ENCODE peak calls at places on chromosomes 7 and 10, in four cellular contexts. One of them, this sample, is unnamed.

GRCh38 chr7:109552017-109552416 is 982.3 kb downstream of the DNAJB9 start:
- DNase-seq in SK-N-SH: no peak
- DNase-seq in K562: no peak
- DNase-seq in H1: no peak
- DNase-seq in this sample: no peak

GRCh38 chr7:73612598-73613269 is 11.6 kb downstream of the MLXIPL start:
- DNase-seq in H1: no peak
- DNase-seq in SK-N-SH: no peak
- DNase-seq in K562: peak
- DNase-seq in this sample: no peak

GRCh38 chr7:96996111-96996936 is 9.0 kb upstream of the DLX6 start:
- DNase-seq in K562: no peak
- DNase-seq in SK-N-SH: no peak
- DNase-seq in H1: peak
- DNase-seq in this sample: no peak

GRCh38 chr7:129163875-129164544 is 19.5 kb downstream of the TSPAN33 start:
- DNase-seq in K562: peak
- DNase-seq in SK-N-SH: peak
- DNase-seq in H1: no peak
- DNase-seq in this sample: no peak

GRCh38 chr10:114879541-114880158 is 58.1 kb downstream of the FHIP2A start:
- DNase-seq in K562: peak
- DNase-seq in SK-N-SH: peak
- DNase-seq in H1: peak
- DNase-seq in this sample: peak

GRCh38 chr10:50421026-50421719 is 169.9 kb upstream of the ASAH2 start:
- DNase-seq in K562: peak
- DNase-seq in SK-N-SH: peak
- DNase-seq in H1: peak
- DNase-seq in this sample: no peak

GRCh38 chr7:80135306-80136104 is 874 bp downstream of the GNAI1 start:
- DNase-seq in K562: no peak
- DNase-seq in SK-N-SH: no peak
- DNase-seq in H1: no peak
- DNase-seq in this sample: no peak

GRCh38 chr7:33334349-33334748 is 205.0 kb downstream of the BBS9 start:
- DNase-seq in H1: no peak
- DNase-seq in SK-N-SH: peak
- DNase-seq in K562: no peak
- DNase-seq in this sample: no peak

GRCh38 chr7:121433775-121434174 is 37.7 kb upstream of the FAM3C start:
- DNase-seq in SK-N-SH: no peak
- DNase-seq in H1: no peak
- DNase-seq in K562: no peak
- DNase-seq in this sample: no peak

GRCh38 chr7:32428546-32428945 is 61.6 kb downstream of the LSM5 start:
- DNase-seq in H1: peak
- DNase-seq in K562: no peak
- DNase-seq in SK-N-SH: peak
- DNase-seq in this sample: no peak

GRCh38 chr10:62959553-62959952 is 143.4 kb upstream of the EGR2 start:
- DNase-seq in H1: no peak
- DNase-seq in K562: no peak
- DNase-seq in SK-N-SH: no peak
- DNase-seq in this sample: no peak

GRCh38 chr10:13787015-13787421 is 200.3 kb downstream of the PRPF18 start:
- DNase-seq in SK-N-SH: no peak
- DNase-seq in K562: no peak
- DNase-seq in H1: no peak
- DNase-seq in this sample: no peak

GRCh38 chr10:9823268-9823930 is 1194.3 kb upstream of the CELF2 start:
- DNase-seq in SK-N-SH: no peak
- DNase-seq in H1: no peak
- DNase-seq in K562: no peak
- DNase-seq in this sample: no peak

GRCh38 chr10:88122571-88122970 is 259.1 kb downstream of the PTEN start:
- DNase-seq in K562: no peak
- DNase-seq in SK-N-SH: no peak
- DNase-seq in H1: no peak
- DNase-seq in this sample: no peak

GRCh38 chr10:88120075-88120474 is 256.6 kb downstream of the PTEN start:
- DNase-seq in H1: no peak
- DNase-seq in K562: no peak
- DNase-seq in SK-N-SH: no peak
- DNase-seq in this sample: peak

GRCh38 chr10:88118769-88119559 is 255.5 kb downstream of the PTEN start:
- DNase-seq in SK-N-SH: no peak
- DNase-seq in H1: no peak
- DNase-seq in K562: no peak
- DNase-seq in this sample: no peak

GRCh38 chr10:88122145-88122544 is 258.7 kb downstream of the PTEN start:
- DNase-seq in K562: no peak
- DNase-seq in H1: no peak
- DNase-seq in SK-N-SH: no peak
- DNase-seq in this sample: no peak

GRCh38 chr10:88120599-88121333 is 257.3 kb downstream of the PTEN start:
- DNase-seq in K562: no peak
- DNase-seq in H1: no peak
- DNase-seq in SK-N-SH: no peak
- DNase-seq in this sample: peak
- TF ChIP-seq POLR2AphosphoS5 in K562: no peak
- TF ChIP-seq POLR2AphosphoS5 in H1: no peak
- TF ChIP-seq POLR2AphosphoS5 in SK-N-SH: no peak
- TF ChIP-seq POLR2AphosphoS5 in this sample: no peak

GRCh38 chr10:548212-548897 is 141.1 kb downstream of the DIP2C start:
- DNase-seq in H1: no peak
- DNase-seq in SK-N-SH: peak
- DNase-seq in K562: no peak
- DNase-seq in this sample: no peak

GRCh38 chr10:546451-546850 is 143.0 kb downstream of the DIP2C start:
- DNase-seq in SK-N-SH: no peak
- DNase-seq in H1: no peak
- DNase-seq in K562: no peak
- DNase-seq in this sample: no peak

GRCh38 chr10:546971-547590 is 142.4 kb downstream of the DIP2C start:
- DNase-seq in K562: no peak
- DNase-seq in H1: no peak
- DNase-seq in SK-N-SH: peak
- DNase-seq in this sample: no peak

GRCh38 chr10:549391-549790 is 140.1 kb downstream of the DIP2C start:
- DNase-seq in K562: no peak
- DNase-seq in SK-N-SH: no peak
- DNase-seq in H1: no peak
- DNase-seq in this sample: no peak

GRCh38 chr10:547591-548081 is 141.8 kb downstream of the DIP2C start:
- DNase-seq in K562: no peak
- DNase-seq in H1: no peak
- DNase-seq in SK-N-SH: peak
- DNase-seq in this sample: no peak
- TF ChIP-seq GABPA in K562: no peak
- TF ChIP-seq GABPA in H1: no peak
- TF ChIP-seq GABPA in SK-N-SH: no peak
- TF ChIP-seq GABPA in this sample: no peak

GRCh38 chr7:2520808-2521146 is 1.2 kb downstream of the LFNG start:
- DNase-seq in SK-N-SH: no peak
- DNase-seq in K562: no peak
- DNase-seq in H1: no peak
- DNase-seq in this sample: no peak

GRCh38 chr7:2518101-2518500 is 1.5 kb upstream of the LFNG start:
- DNase-seq in SK-N-SH: no peak
- DNase-seq in H1: no peak
- DNase-seq in K562: no peak
- DNase-seq in this sample: no peak

GRCh38 chr7:2518737-2519118 is 846 bp upstream of the LFNG start:
- DNase-seq in H1: no peak
- DNase-seq in SK-N-SH: no peak
- DNase-seq in K562: no peak
- DNase-seq in this sample: no peak

GRCh38 chr7:2520131-2520807 is 695 bp downstream of the LFNG start:
- DNase-seq in K562: peak
- DNase-seq in SK-N-SH: peak
- DNase-seq in H1: no peak
- DNase-seq in this sample: no peak

DNA sequence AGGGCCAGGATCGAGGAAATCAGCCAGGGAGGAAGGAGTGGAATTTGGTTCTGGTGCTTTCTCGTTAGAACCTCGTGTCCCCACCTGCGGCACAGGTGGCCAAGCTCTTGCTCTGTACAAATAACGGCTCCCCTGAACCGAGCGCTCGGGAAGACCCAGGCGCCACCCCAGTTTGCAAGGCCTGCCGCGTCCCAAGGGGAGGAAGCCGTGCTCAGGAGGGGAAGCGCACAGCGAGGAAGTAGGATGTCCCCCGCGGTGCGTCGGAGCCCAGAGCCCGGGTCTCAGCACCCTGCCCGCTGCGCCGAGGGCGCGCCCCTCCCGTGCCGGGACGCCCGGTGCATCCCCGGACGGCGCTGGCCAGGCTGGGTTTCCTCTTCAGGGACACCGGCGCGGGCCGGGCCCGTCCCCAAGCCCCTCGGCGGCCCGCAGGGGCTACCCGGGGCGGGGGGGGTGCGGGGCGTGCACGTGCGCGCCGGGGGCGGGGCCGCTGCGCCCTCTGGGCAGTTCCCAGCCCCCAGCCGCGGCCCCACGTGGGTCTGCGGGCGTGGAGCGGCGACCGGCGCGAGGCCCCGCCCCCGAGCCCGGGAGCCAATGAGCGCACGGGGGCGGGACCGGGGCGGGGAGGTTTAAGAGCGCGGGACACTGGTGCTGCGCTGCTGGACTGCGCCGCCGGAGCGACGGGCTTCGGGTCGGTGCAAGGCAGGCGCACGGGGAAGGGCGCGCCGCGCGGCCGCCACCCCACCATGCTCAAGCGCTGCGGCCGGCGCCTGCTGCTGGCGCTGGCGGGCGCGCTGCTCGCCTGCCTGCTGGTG is at the start of gene LFNG:
- DNase-seq in SK-N-SH: peak
- DNase-seq in H1: peak
- DNase-seq in K562: peak
- DNase-seq in this sample: peak
- TF ChIP-seq POLR2AphosphoS5 in SK-N-SH: peak
- TF ChIP-seq POLR2AphosphoS5 in H1: peak
- TF ChIP-seq POLR2AphosphoS5 in K562: no peak
- TF ChIP-seq POLR2AphosphoS5 in this sample: peak

GRCh38 chr7:46603296-46603701 is 682.2 kb upstream of the IGFBP3 start:
- DNase-seq in H1: no peak
- DNase-seq in K562: no peak
- DNase-seq in SK-N-SH: no peak
- DNase-seq in this sample: no peak
- TF ChIP-seq GABPA in H1: no peak
- TF ChIP-seq GABPA in K562: no peak
- TF ChIP-seq GABPA in SK-N-SH: no peak
- TF ChIP-seq GABPA in this sample: no peak

DNA sequence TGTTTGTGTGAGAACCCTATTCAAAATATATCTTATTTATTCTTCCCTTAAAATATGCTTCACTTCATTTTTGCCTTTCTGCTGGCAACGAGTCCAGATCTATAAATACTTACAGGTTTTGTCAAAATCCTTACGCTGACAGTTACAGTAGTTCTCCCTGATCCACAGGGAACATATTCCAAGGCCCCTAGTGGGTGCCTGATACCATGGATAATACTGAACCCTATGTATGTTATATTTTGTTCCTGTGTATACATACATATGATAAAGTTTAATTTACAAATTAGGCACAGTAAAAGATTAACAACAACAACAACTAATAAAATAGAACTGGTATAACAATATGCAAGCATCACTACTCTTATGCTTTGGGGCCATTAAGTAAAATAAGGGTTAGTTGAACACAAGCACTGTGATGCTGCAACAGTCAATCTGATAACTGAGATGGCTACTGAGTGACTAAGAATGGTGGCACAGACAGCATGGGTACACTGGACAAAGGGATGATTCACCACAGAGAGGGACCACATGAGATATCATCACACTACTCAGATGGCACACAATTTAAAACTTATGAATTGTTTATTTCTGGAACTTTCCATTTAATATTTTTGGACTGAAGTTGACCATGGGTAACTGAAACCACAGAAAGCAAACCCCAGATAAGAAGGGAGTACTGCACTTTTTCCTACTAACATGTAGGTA is 29.4 kb upstream of the PCGF5 start:
- DNase-seq in H1: no peak
- DNase-seq in K562: no peak
- DNase-seq in SK-N-SH: no peak
- DNase-seq in this sample: no peak
- TF ChIP-seq POLR2AphosphoS5 in H1: no peak
- TF ChIP-seq POLR2AphosphoS5 in K562: no peak
- TF ChIP-seq POLR2AphosphoS5 in SK-N-SH: peak
- TF ChIP-seq POLR2AphosphoS5 in this sample: no peak

GRCh38 chr7:69517985-69518731 is 80.1 kb upstream of the AUTS2 start:
- DNase-seq in SK-N-SH: peak
- DNase-seq in H1: peak
- DNase-seq in K562: no peak
- DNase-seq in this sample: no peak
- TF ChIP-seq GABPA in SK-N-SH: no peak
- TF ChIP-seq GABPA in H1: no peak
- TF ChIP-seq GABPA in K562: no peak
- TF ChIP-seq GABPA in this sample: no peak

This sample was measured in HL-60.